ENCODE peak calls at places on chromosome 16, in four cellular contexts. P is choroid plexus epithelial cell, F is GM13977, X is kidney. Z is an unnamed sample.

GRCh38 chr16:79580465-79581200 is 19.9 kb downstream of the MAF start:
- DNase-seq in X (no peak), F (no peak), P (no peak), Z (no peak)

GRCh38 chr16:23570992-23571632 is 13.6 kb downstream of the UBFD1 start:
- DNase-seq in P (no peak), X (no peak), F (no peak), Z (peak; percentile 29)

GRCh38 chr16:50286681-50287080 is 20.3 kb downstream of the ADCY7 start:
- DNase-seq in X (no peak), P (no peak), F (no peak), Z (no peak)

GRCh38 chr16:88012360-88012759 is 61.1 kb downstream of the BANP start:
- DNase-seq in F (no peak), X (no peak), P (no peak), Z (no peak)

GRCh38 chr16:74625500-74626350 is 18.8 kb upstream of the GLG1 start:
- DNase-seq in F (no peak), P (no peak), X (no peak), Z (no peak)

GRCh38 chr16:80804061-80804450 is 342 bp downstream of the CDYL2 start:
- DNase-seq in F (no peak), P (peak; percentile 72), X (peak; percentile 82), Z (peak; percentile 62)

GRCh38 chr16:24955975-24956731 is 59.0 kb downstream of the ARHGAP17 start:
- DNase-seq in P (peak; percentile 18), X (no peak), F (no peak), Z (no peak)

GRCh38 chr16:88747588-88748301 is 37.3 kb downstream of the PIEZO1 start:
- DNase-seq in X (no peak), P (no peak), F (peak; percentile 74), Z (peak; percentile 71)

GRCh38 chr16:54821731-54822130 is 108.9 kb upstream of the IRX5 start:
- DNase-seq in F (no peak), P (no peak), X (no peak), Z (no peak)

GRCh38 chr16:9797306-9797705 is 384.9 kb downstream of the GRIN2A start:
- DNase-seq in P (peak; percentile 2), F (no peak), X (no peak), Z (no peak)

GRCh38 chr16:61332461-61332860 is 703.8 kb downstream of the CDH8 start:
- DNase-seq in X (no peak), F (no peak), P (no peak), Z (no peak)

GRCh38 chr16:34078697-34079096 is 619.3 kb downstream of the TP53TG3F start:
- DNase-seq in F (no peak), P (peak; percentile 3), X (no peak), Z (no peak)

GRCh38 chr16:4664538-4665418 is 28.6 kb upstream of the NUDT16L1 start:
- DNase-seq in F (peak; percentile 69), P (no peak), X (no peak), Z (peak; percentile 75)

GRCh38 chr16:80691111-80691761 is 113.2 kb downstream of the CDYL2 start:
- DNase-seq in F (no peak), X (no peak), P (no peak), Z (no peak)

DNA sequence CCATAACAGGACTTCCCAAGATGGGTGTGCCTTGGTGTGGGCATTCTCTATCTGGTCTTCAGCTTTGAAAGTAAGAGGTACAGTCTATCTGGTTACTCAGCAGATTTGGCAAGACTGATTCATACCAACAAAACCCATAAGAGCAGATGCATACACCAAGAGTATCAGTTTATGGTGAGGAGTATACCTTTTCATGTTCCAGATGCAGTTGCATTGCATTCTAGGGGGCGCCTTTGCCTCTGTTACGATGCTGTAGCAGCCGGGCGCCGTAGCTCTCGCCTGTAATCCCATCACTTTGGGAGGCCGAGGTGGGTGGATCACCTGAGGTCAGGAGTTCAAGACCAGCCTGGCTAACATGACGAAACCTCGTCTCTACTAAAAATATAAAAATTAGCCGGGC is 31.1 kb upstream of the CARMIL2 start:
- DNase-seq in X (no peak), P (no peak), F (no peak), Z (no peak)
- TF ChIP-seq CTCF in X (no peak), P (peak; percentile 29), F (peak; percentile 33), Z (no peak)

DNA sequence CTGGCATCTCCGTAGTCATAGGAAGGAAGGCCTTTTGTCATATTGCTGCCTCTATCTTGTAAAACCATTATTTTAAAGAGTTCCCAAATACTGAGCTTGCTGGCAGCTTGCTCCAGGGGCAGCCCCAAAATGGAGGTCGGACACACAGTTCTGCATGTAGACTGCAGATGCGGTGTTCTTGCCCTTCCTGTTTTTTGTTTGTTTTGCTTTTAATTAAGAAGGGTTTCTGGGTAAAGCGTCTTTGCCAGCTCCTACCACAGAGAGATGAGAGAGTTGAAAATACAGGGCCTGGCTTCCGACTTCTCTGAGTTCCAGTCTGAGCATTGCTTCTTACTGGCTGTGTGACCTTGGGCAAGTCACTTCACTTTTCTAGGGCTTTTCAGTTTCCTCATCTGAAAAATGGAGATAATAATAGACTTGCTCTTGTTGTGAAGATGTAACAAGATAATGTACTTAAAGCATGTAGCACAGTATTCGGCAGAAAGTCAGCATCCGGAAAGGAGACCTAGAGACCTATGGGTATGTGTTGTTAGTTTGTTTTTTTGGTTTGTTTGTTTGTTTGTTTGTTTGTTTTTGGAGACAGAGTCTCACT is 67.8 kb upstream of the GSE1 start:
- DNase-seq in X (no peak), F (no peak), P (no peak), Z (no peak)
- TF ChIP-seq CTCF in X (no peak), F (no peak), P (no peak), Z (no peak)

GRCh38 chr16:84717484-84717883 is 17.7 kb downstream of the USP10 start:
- DNase-seq in F (no peak), P (no peak), X (no peak), Z (no peak)
- TF ChIP-seq CTCF in F (no peak), P (no peak), X (no peak), Z (no peak)

GRCh38 chr16:51524555-51525373 is 373.7 kb upstream of the SALL1 start:
- DNase-seq in P (peak; percentile 71), F (no peak), X (no peak), Z (no peak)
- TF ChIP-seq CTCF in P (peak; percentile 52), F (no peak), X (peak; percentile 22), Z (no peak)

GRCh38 chr16:46948548-46949166 is 24.8 kb downstream of the DNAJA2 start:
- DNase-seq in P (no peak), F (no peak), X (peak; percentile 16), Z (no peak)
- TF ChIP-seq CTCF in P (no peak), F (no peak), X (no peak), Z (no peak)

GRCh38 chr16:2771496-2772402 is 5.3 kb downstream of the ELOB start:
- DNase-seq in X (peak; percentile 57), F (no peak), P (no peak), Z (no peak)
- TF ChIP-seq CTCF in X (no peak), F (no peak), P (no peak), Z (no peak)

GRCh38 chr16:73196670-73197069 is 148.7 kb upstream of the ZFHX3 start:
- DNase-seq in P (peak; percentile 87), F (peak; percentile 56), X (no peak), Z (peak; percentile 57)

GRCh38 chr16:73202176-73202729 is 154.3 kb upstream of the ZFHX3 start:
- DNase-seq in P (peak; percentile 94), X (no peak), F (no peak), Z (no peak)

GRCh38 chr16:73204359-73205152 is 156.6 kb upstream of the ZFHX3 start:
- DNase-seq in F (no peak), X (no peak), P (no peak), Z (no peak)

GRCh38 chr16:73197598-73197997 is 149.7 kb upstream of the ZFHX3 start:
- DNase-seq in X (no peak), F (no peak), P (no peak), Z (no peak)

GRCh38 chr16:73199214-73199613 is 151.3 kb upstream of the ZFHX3 start:
- DNase-seq in X (no peak), P (no peak), F (no peak), Z (no peak)
- TF ChIP-seq CTCF in X (no peak), P (no peak), F (no peak), Z (no peak)

DNA sequence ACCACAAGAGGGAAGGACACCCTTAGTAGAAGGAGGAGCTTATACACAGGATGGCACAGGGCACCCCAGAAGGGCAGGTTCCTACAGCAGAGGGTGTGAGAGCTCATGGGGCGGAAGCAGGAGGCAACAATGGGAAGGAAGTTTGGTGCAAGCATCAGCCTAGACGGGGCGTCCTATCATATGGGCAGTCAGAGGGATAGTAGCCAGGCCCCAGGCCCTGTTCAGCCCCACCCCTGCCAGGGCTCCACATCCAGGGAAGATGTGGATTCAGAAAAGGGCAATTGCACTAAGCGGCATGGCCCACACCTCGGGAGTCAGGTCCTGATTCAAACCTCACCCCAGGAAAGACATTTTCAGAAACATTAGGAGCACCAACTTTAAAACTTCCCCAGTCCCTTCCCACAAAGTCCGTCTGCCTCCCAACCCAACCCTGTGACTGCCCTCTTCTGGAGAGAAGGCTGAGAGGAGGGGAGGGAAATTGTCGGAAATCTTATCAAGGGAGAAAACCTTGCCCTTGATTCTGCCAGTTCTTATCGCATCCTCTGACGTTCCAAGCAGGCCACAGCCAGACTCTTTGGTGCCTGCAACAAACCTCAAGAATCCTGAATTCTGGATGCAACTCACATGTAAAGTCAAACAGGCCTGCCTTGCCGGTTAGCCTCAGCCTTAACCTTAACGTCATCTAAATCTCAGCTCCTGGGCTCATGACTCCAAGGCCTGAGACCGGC is 198.8 kb upstream of the CDH5 start:
- DNase-seq in F (no peak), P (peak; percentile 61), X (no peak), Z (no peak)
- TF ChIP-seq CTCF in F (no peak), P (peak; percentile 77), X (no peak), Z (no peak)